ENCODE peak calls at places on chromosomes 6 and 20, in five cellular contexts. N, G, J, M and V are unnamed samples.

GRCh38 chr6:56552212-56553130 is 90.2 kb downstream of the DST start:
- DNase-seq in G (no peak), N (peak; percentile 29), M (no peak), J (no peak), V (no peak)

GRCh38 chr6:137552146-137552545 is 58.0 kb upstream of the OLIG3 start:
- DNase-seq in G (no peak), M (no peak), J (no peak), N (no peak), V (no peak)

GRCh38 chr20:21173496-21174025 is 47.7 kb downstream of the KIZ start:
- DNase-seq in N (no peak), J (no peak), G (no peak), M (no peak), V (no peak)

GRCh38 chr20:52497731-52498130 is 306.2 kb upstream of the ZFP64 start:
- DNase-seq in J (no peak), N (no peak), M (no peak), G (no peak), V (no peak)

GRCh38 chr6:79421001-79421411 is 116.2 kb downstream of the LCA5 start:
- DNase-seq in G (no peak), N (peak; percentile 77), M (no peak), J (peak; percentile 78), V (no peak)

GRCh38 chr6:15969236-15969778 is 159.6 kb upstream of the MYLIP start:
- DNase-seq in G (no peak), M (no peak), J (no peak), N (no peak), V (no peak)

GRCh38 chr20:23507346-23507745 is 16.4 kb downstream of the CST8 start:
- DNase-seq in N (no peak), J (no peak), G (no peak), M (no peak), V (no peak)

GRCh38 chr20:21505161-21505809 is 8.6 kb downstream of the NKX2-2 start:
- DNase-seq in G (peak; percentile 42), M (peak; percentile 33), N (peak; percentile 16), J (peak; percentile 56), V (peak; percentile 90)

GRCh38 chr20:32481311-32482103 is 103.6 kb downstream of the NOL4L start:
- DNase-seq in N (no peak), M (no peak), G (no peak), J (peak; percentile 14), V (no peak)

GRCh38 chr6:69220293-69220847 is 576.4 kb downstream of the LMBRD1 start:
- DNase-seq in G (no peak), J (peak; percentile 23), N (no peak), M (no peak), V (no peak)

GRCh38 chr6:1208876-1209275 is 103.0 kb upstream of the FOXQ1 start:
- DNase-seq in G (no peak), M (no peak), J (no peak), N (no peak), V (no peak)

GRCh38 chr20:58393299-58393698 is 4.3 kb downstream of the VAPB start:
- DNase-seq in N (peak; percentile 30), J (no peak), G (no peak), M (no peak), V (no peak)

GRCh38 chr6:54192993-54193392 is 81.8 kb downstream of the MLIP start:
- DNase-seq in G (no peak), N (no peak), J (no peak), M (no peak), V (no peak)

GRCh38 chr6:33693186-33694158 is 18.0 kb downstream of the UQCC2 start:
- DNase-seq in N (no peak), J (no peak), M (no peak), G (no peak), V (no peak)

GRCh38 chr6:34103321-34103720 is 42.6 kb downstream of the GRM4 start:
- DNase-seq in G (no peak), M (no peak), N (no peak), J (no peak), V (no peak)

GRCh38 chr6:137926207-137926731 is 59.2 kb downstream of the TNFAIP3 start:
- DNase-seq in M (no peak), J (no peak), N (peak; percentile 90), G (no peak), V (no peak)

GRCh38 chr6:167552961-167553360 is 228.1 kb downstream of the TTLL2 start:
- DNase-seq in G (no peak), N (no peak), M (no peak), J (no peak), V (no peak)

GRCh38 chr20:63100926-63101699 is 94.3 kb upstream of the BHLHE23 start:
- DNase-seq in G (no peak), J (no peak), N (no peak), M (no peak), V (no peak)

GRCh38 chr20:12925214-12925755 is 83.5 kb upstream of the SPTLC3 start:
- DNase-seq in M (no peak), G (no peak), J (peak; percentile 77), N (peak; percentile 80), V (peak; percentile 57)

GRCh38 chr6:13553646-13554045 is 20.8 kb upstream of the SIRT5 start:
- DNase-seq in J (no peak), M (no peak), N (no peak), G (no peak), V (no peak)

GRCh38 chr6:147833607-147834006 is 325.1 kb downstream of the SAMD5 start:
- DNase-seq in G (no peak), J (no peak), N (no peak), M (no peak), V (no peak)

GRCh38 chr6:152459245-152459644 is 177.9 kb downstream of the SYNE1 start:
- DNase-seq in G (no peak), J (no peak), M (no peak), N (no peak), V (no peak)

GRCh38 chr6:104161960-104162669 is 697.6 kb downstream of the HACE1 start:
- DNase-seq in M (no peak), N (peak; percentile 9), J (peak; percentile 12), G (no peak), V (no peak)

GRCh38 chr20:63565699-63566335 is 8.2 kb downstream of the HELZ2 start:
- DNase-seq in J (no peak), G (no peak), N (no peak), M (no peak), V (no peak)

GRCh38 chr6:79949235-79949634 is 1.9 kb upstream of the ELOVL4 start:
- DNase-seq in M (peak; percentile 23), N (peak; percentile 48), G (no peak), J (peak; percentile 77), V (peak; percentile 57)